ENCODE peak calls at places on chromosomes 3 and 15, in nine cellular contexts. One of them, this sample, is unnamed.

GRCh38 chr3:118400886-118401285 is 633.8 kb downstream of the IGSF11 start:
- DNase-seq in HCT116: no peak
- DNase-seq in testis: no peak
- DNase-seq in tibial nerve: no peak
- DNase-seq in body of pancreas: no peak
- DNase-seq in breast epithelium: no peak
- DNase-seq in right lobe of liver: no peak
- DNase-seq in A549: no peak
- DNase-seq in heart left ventricle: no peak
- DNase-seq in this sample: no peak

GRCh38 chr15:43519207-43519606 is 1.8 kb downstream of the MAP1A start:
- DNase-seq in breast epithelium: no peak
- DNase-seq in tibial nerve: no peak
- DNase-seq in heart left ventricle: no peak
- DNase-seq in HCT116: no peak
- DNase-seq in body of pancreas: no peak
- DNase-seq in testis: no peak
- DNase-seq in right lobe of liver: no peak
- DNase-seq in A549: no peak
- DNase-seq in this sample: no peak

GRCh38 chr3:149473314-149473990 is 1.0 kb upstream of the TM4SF4 start:
- DNase-seq in HCT116: peak; percentile 19
- DNase-seq in testis: no peak
- DNase-seq in body of pancreas: peak; percentile 70
- DNase-seq in breast epithelium: peak; percentile 78
- DNase-seq in A549: peak; percentile 87
- DNase-seq in heart left ventricle: no peak
- DNase-seq in tibial nerve: no peak
- DNase-seq in right lobe of liver: no peak
- DNase-seq in this sample: no peak

GRCh38 chr3:59821274-59821673 is 771.4 kb upstream of the CFAP20DC start:
- DNase-seq in body of pancreas: no peak
- DNase-seq in tibial nerve: no peak
- DNase-seq in heart left ventricle: no peak
- DNase-seq in testis: no peak
- DNase-seq in HCT116: no peak
- DNase-seq in right lobe of liver: no peak
- DNase-seq in breast epithelium: no peak
- DNase-seq in A549: no peak
- DNase-seq in this sample: no peak

GRCh38 chr3:158659454-158660237 is 12.8 kb downstream of the LXN start:
- DNase-seq in A549: peak; percentile 60
- DNase-seq in right lobe of liver: peak; percentile 56
- DNase-seq in testis: peak; percentile 72
- DNase-seq in heart left ventricle: peak; percentile 43
- DNase-seq in body of pancreas: peak; percentile 51
- DNase-seq in HCT116: peak; percentile 33
- DNase-seq in tibial nerve: no peak
- DNase-seq in breast epithelium: no peak
- DNase-seq in this sample: no peak

GRCh38 chr3:14652-15051 is 181.9 kb upstream of the CHL1 start:
- DNase-seq in testis: no peak
- DNase-seq in right lobe of liver: no peak
- DNase-seq in A549: no peak
- DNase-seq in heart left ventricle: no peak
- DNase-seq in body of pancreas: no peak
- DNase-seq in tibial nerve: no peak
- DNase-seq in breast epithelium: no peak
- DNase-seq in HCT116: no peak
- DNase-seq in this sample: no peak

GRCh38 chr3:152362086-152362485 is 93.4 kb downstream of the MBNL1 start:
- DNase-seq in tibial nerve: no peak
- DNase-seq in HCT116: no peak
- DNase-seq in A549: no peak
- DNase-seq in heart left ventricle: no peak
- DNase-seq in testis: no peak
- DNase-seq in right lobe of liver: no peak
- DNase-seq in breast epithelium: no peak
- DNase-seq in body of pancreas: no peak
- DNase-seq in this sample: no peak

GRCh38 chr15:23629234-23629805 is 18.3 kb downstream of the MAGEL2 start:
- DNase-seq in A549: no peak
- DNase-seq in right lobe of liver: no peak
- DNase-seq in heart left ventricle: no peak
- DNase-seq in HCT116: no peak
- DNase-seq in breast epithelium: no peak
- DNase-seq in testis: no peak
- DNase-seq in tibial nerve: no peak
- DNase-seq in body of pancreas: no peak
- DNase-seq in this sample: no peak

GRCh38 chr15:39581501-39582285 is 814 bp downstream of the THBS1 start:
- DNase-seq in A549: peak; percentile 52
- DNase-seq in tibial nerve: peak; percentile 48
- DNase-seq in heart left ventricle: peak; percentile 56
- DNase-seq in breast epithelium: peak; percentile 74
- DNase-seq in HCT116: no peak
- DNase-seq in right lobe of liver: peak; percentile 72
- DNase-seq in testis: peak; percentile 67
- DNase-seq in body of pancreas: peak; percentile 72
- DNase-seq in this sample: peak; percentile 77

GRCh38 chr3:194189243-194189791 is 53.4 kb downstream of the HES1 start:
- DNase-seq in body of pancreas: no peak
- DNase-seq in heart left ventricle: no peak
- DNase-seq in A549: no peak
- DNase-seq in breast epithelium: no peak
- DNase-seq in right lobe of liver: no peak
- DNase-seq in tibial nerve: no peak
- DNase-seq in testis: peak; percentile 41
- DNase-seq in HCT116: no peak
- DNase-seq in this sample: no peak

GRCh38 chr3:154018100-154018696 is 103.0 kb upstream of the ARHGEF26 start:
- DNase-seq in right lobe of liver: no peak
- DNase-seq in testis: peak; percentile 23
- DNase-seq in tibial nerve: no peak
- DNase-seq in A549: peak; percentile 11
- DNase-seq in body of pancreas: peak; percentile 13
- DNase-seq in heart left ventricle: no peak
- DNase-seq in breast epithelium: no peak
- DNase-seq in HCT116: peak; percentile 45
- DNase-seq in this sample: peak; percentile 49

GRCh38 chr3:52406231-52406661 is 38.7 kb downstream of the SEMA3G start:
- DNase-seq in testis: no peak
- DNase-seq in A549: no peak
- DNase-seq in body of pancreas: no peak
- DNase-seq in HCT116: no peak
- DNase-seq in heart left ventricle: no peak
- DNase-seq in breast epithelium: no peak
- DNase-seq in tibial nerve: no peak
- DNase-seq in right lobe of liver: no peak
- DNase-seq in this sample: peak; percentile 73

GRCh38 chr3:18649666-18650363 is 224.7 kb upstream of the SATB1 start:
- DNase-seq in body of pancreas: no peak
- DNase-seq in tibial nerve: no peak
- DNase-seq in A549: no peak
- DNase-seq in testis: no peak
- DNase-seq in HCT116: no peak
- DNase-seq in heart left ventricle: no peak
- DNase-seq in right lobe of liver: no peak
- DNase-seq in breast epithelium: no peak
- DNase-seq in this sample: no peak

DNA sequence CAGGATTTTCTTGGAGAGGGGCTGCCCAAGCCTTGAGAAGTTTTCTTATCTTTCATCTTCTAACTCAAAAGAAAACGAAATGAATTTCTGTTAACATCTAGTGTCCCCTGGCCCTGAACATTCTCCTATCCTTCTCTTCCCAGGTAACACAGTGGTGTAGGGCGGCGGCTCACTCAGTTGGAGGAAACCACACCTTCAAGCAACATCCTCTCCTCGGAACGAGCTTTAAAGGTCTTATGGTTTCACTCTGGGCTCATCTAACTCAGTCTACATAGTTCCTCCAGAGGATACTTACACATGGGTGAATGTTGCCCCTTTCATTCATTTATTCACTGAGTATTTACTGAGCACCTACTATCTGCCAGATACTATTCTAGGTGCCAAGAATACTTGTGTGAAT is 31.0 kb upstream of the KLHL6 start:
- DNase-seq in testis: no peak
- DNase-seq in HCT116: no peak
- DNase-seq in body of pancreas: no peak
- DNase-seq in right lobe of liver: no peak
- DNase-seq in heart left ventricle: no peak
- DNase-seq in A549: no peak
- DNase-seq in tibial nerve: no peak
- DNase-seq in breast epithelium: no peak
- DNase-seq in this sample: no peak
- H3K4me1 ChIP-seq in testis: peaks cover 28% of the 10 kb centered on the region
- H3K4me1 ChIP-seq in HCT116: no peaks in the 10 kb centered on the region
- H3K4me1 ChIP-seq in body of pancreas: no peaks in the 10 kb centered on the region
- H3K4me1 ChIP-seq in right lobe of liver: peaks cover 24% of the 10 kb centered on the region
- H3K4me1 ChIP-seq in heart left ventricle: peaks cover 26% of the 10 kb centered on the region
- H3K4me1 ChIP-seq in A549: no peaks in the 10 kb centered on the region
- H3K4me1 ChIP-seq in tibial nerve: no peaks in the 10 kb centered on the region
- H3K4me1 ChIP-seq in breast epithelium: peaks cover 3% of the 10 kb centered on the region
- H3K4me1 ChIP-seq in this sample: peaks cover 48% of the 10 kb centered on the region

DNA sequence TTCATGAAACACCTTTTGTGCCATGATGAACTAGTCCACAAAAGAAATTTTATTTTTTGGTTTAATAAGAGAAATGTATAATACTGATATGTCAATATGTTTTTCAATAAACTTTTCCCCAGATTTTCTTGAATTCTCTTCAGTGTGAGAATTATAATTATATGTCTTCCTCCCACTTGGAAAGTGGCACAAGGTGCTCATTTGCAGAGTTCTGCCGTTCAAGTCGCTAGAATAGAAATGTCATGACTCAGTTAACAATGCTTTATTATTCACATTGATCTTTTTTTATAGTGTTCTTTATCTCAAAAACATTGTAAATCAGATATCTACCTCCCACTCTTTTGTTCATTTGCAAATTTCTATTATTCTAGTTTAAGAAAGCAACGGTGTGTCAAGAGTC is 87.3 kb downstream of the MDFIC2 start:
- DNase-seq in right lobe of liver: no peak
- DNase-seq in testis: no peak
- DNase-seq in heart left ventricle: no peak
- DNase-seq in body of pancreas: no peak
- DNase-seq in HCT116: no peak
- DNase-seq in tibial nerve: no peak
- DNase-seq in A549: no peak
- DNase-seq in breast epithelium: no peak
- DNase-seq in this sample: no peak
- TF ChIP-seq POLR2A in right lobe of liver: no peak
- TF ChIP-seq POLR2A in testis: no peak
- TF ChIP-seq POLR2A in heart left ventricle: no peak
- TF ChIP-seq POLR2A in body of pancreas: no peak
- TF ChIP-seq POLR2A in HCT116: no peak
- TF ChIP-seq POLR2A in tibial nerve: no peak
- TF ChIP-seq POLR2A in A549: no peak
- TF ChIP-seq POLR2A in breast epithelium: no peak
- TF ChIP-seq POLR2A in this sample: no peak

GRCh38 chr3:169945313-169945712 is 21.3 kb upstream of the SEC62 start:
- DNase-seq in A549: no peak
- DNase-seq in tibial nerve: no peak
- DNase-seq in heart left ventricle: no peak
- DNase-seq in right lobe of liver: no peak
- DNase-seq in body of pancreas: no peak
- DNase-seq in breast epithelium: no peak
- DNase-seq in testis: peak; percentile 30
- DNase-seq in HCT116: no peak
- DNase-seq in this sample: peak; percentile 89

GRCh38 chr3:169940486-169941181 is 26.0 kb upstream of the SEC62 start:
- DNase-seq in testis: no peak
- DNase-seq in body of pancreas: no peak
- DNase-seq in right lobe of liver: no peak
- DNase-seq in HCT116: no peak
- DNase-seq in tibial nerve: no peak
- DNase-seq in heart left ventricle: no peak
- DNase-seq in breast epithelium: no peak
- DNase-seq in A549: no peak
- DNase-seq in this sample: no peak

GRCh38 chr3:169939320-169939719 is 27.3 kb upstream of the SEC62 start:
- DNase-seq in breast epithelium: no peak
- DNase-seq in right lobe of liver: no peak
- DNase-seq in A549: no peak
- DNase-seq in HCT116: no peak
- DNase-seq in tibial nerve: no peak
- DNase-seq in testis: no peak
- DNase-seq in heart left ventricle: no peak
- DNase-seq in body of pancreas: no peak
- DNase-seq in this sample: no peak

GRCh38 chr3:169939751-169940150 is 26.9 kb upstream of the SEC62 start:
- DNase-seq in tibial nerve: no peak
- DNase-seq in heart left ventricle: no peak
- DNase-seq in breast epithelium: no peak
- DNase-seq in body of pancreas: no peak
- DNase-seq in A549: no peak
- DNase-seq in right lobe of liver: no peak
- DNase-seq in testis: no peak
- DNase-seq in HCT116: no peak
- DNase-seq in this sample: no peak
- TF ChIP-seq CTCF in tibial nerve: no peak
- TF ChIP-seq CTCF in heart left ventricle: no peak
- TF ChIP-seq CTCF in breast epithelium: no peak
- TF ChIP-seq CTCF in body of pancreas: no peak
- TF ChIP-seq CTCF in A549: no peak
- TF ChIP-seq CTCF in right lobe of liver: no peak
- TF ChIP-seq CTCF in testis: no peak
- TF ChIP-seq CTCF in HCT116: no peak
- TF ChIP-seq CTCF in this sample: no peak

GRCh38 chr3:190524942-190525341 is 11.1 kb downstream of the IL1RAP start:
- DNase-seq in testis: no peak
- DNase-seq in tibial nerve: no peak
- DNase-seq in breast epithelium: no peak
- DNase-seq in A549: no peak
- DNase-seq in body of pancreas: no peak
- DNase-seq in HCT116: no peak
- DNase-seq in right lobe of liver: no peak
- DNase-seq in heart left ventricle: no peak
- DNase-seq in this sample: no peak
- H3K4me1 ChIP-seq in testis: no peaks in the 10 kb centered on the region
- H3K4me1 ChIP-seq in tibial nerve: no peaks in the 10 kb centered on the region
- H3K4me1 ChIP-seq in breast epithelium: no peaks in the 10 kb centered on the region
- H3K4me1 ChIP-seq in A549: peaks cover 33% of the 10 kb centered on the region
- H3K4me1 ChIP-seq in body of pancreas: no peaks in the 10 kb centered on the region
- H3K4me1 ChIP-seq in HCT116: no peaks in the 10 kb centered on the region
- H3K4me1 ChIP-seq in right lobe of liver: peaks cover 39% of the 10 kb centered on the region
- H3K4me1 ChIP-seq in heart left ventricle: no peaks in the 10 kb centered on the region
- H3K4me1 ChIP-seq in this sample: peaks cover 3% of the 10 kb centered on the region